ENCODE peak calls at places on chromosomes 3 and 15, in six cellular contexts. B is left ventricle myocardium inferior, M is colonic mucosa, R is GM12878, V is pancreas, D is ascending aorta. Z is an unnamed sample.

GRCh38 chr3:69665026-69665739 is 74.1 kb upstream of the MITF start:
- DNase-seq in D (no peak), B (no peak), V (peak), M (peak), R (no peak), Z (no peak)

GRCh38 chr3:120608506-120608905 is 12.4 kb downstream of the NDUFB4 start:
- DNase-seq in R (no peak), D (no peak), V (no peak), B (no peak), M (no peak), Z (no peak)

GRCh38 chr15:77064539-77065308 is 6.2 kb downstream of the TSPAN3 start:
- DNase-seq in D (no peak), R (no peak), V (no peak), B (no peak), M (no peak), Z (no peak)

GRCh38 chr3:50627407-50628051 is 10.6 kb downstream of the MAPKAPK3 start:
- DNase-seq in V (no peak), M (no peak), B (peak), R (no peak), D (no peak), Z (no peak)

GRCh38 chr15:67066041-67067021 is 929 bp downstream of the SMAD3 start:
- DNase-seq in D (no peak), B (peak), R (no peak), V (no peak), M (peak), Z (peak)

GRCh38 chr3:123683755-123684154 is 98.9 kb upstream of the HACD2 start:
- DNase-seq in R (no peak), B (no peak), M (no peak), D (no peak), V (no peak), Z (no peak)

GRCh38 chr15:68601206-68602197 is 22.7 kb downstream of the CORO2B start:
- DNase-seq in M (no peak), V (no peak), B (no peak), R (no peak), D (no peak), Z (no peak)

GRCh38 chr3:45690331-45691035 is 1.3 kb downstream of the SACM1L start:
- DNase-seq in V (no peak), M (no peak), D (no peak), R (no peak), B (no peak), Z (no peak)

GRCh38 chr3:72004749-72005292 is 219.9 kb upstream of the PROK2 start:
- DNase-seq in D (no peak), V (no peak), B (no peak), R (no peak), M (no peak), Z (no peak)

GRCh38 chr3:59607628-59608027 is 557.8 kb upstream of the CFAP20DC start:
- DNase-seq in M (no peak), D (no peak), R (no peak), B (no peak), V (no peak), Z (no peak)

GRCh38 chr3:66259721-66260255 is 39.0 kb downstream of the SLC25A26 start:
- DNase-seq in M (no peak), R (no peak), V (no peak), B (no peak), D (no peak), Z (no peak)

GRCh38 chr15:61879219-61879618 is 181.0 kb downstream of the VPS13C start:
- DNase-seq in M (no peak), B (no peak), R (no peak), V (no peak), D (no peak), Z (no peak)

GRCh38 chr3:179363332-179363731 is 15.8 kb downstream of the MFN1 start:
- DNase-seq in V (no peak), R (no peak), B (no peak), M (no peak), D (no peak), Z (no peak)

GRCh38 chr3:142065344-142065743 is 84.0 kb downstream of the TFDP2 start:
- DNase-seq in M (no peak), V (no peak), D (no peak), R (no peak), B (no peak), Z (no peak)

GRCh38 chr3:135531996-135532395 is 433.5 kb upstream of the PPP2R3A start:
- DNase-seq in B (no peak), M (peak), R (no peak), V (peak), D (no peak), Z (no peak)

GRCh38 chr3:107740992-107741896 is 218.5 kb downstream of the BBX start:
- DNase-seq in D (no peak), B (no peak), M (no peak), R (no peak), V (no peak), Z (peak)

GRCh38 chr3:27213450-27213849 is 155.7 kb downstream of the NEK10 start:
- DNase-seq in M (no peak), R (no peak), D (no peak), B (no peak), V (no peak), Z (no peak)

GRCh38 chr3:144585408-144585807 is 613.8 kb downstream of the DIPK2A start:
- DNase-seq in V (no peak), D (no peak), R (peak), B (no peak), M (no peak), Z (peak)

GRCh38 chr3:87621667-87622066 is 345.3 kb upstream of the POU1F1 start:
- DNase-seq in R (peak), M (no peak), V (no peak), B (no peak), D (no peak), Z (peak)

GRCh38 chr3:108022316-108023150 is 68.3 kb downstream of the CD47 start:
- DNase-seq in B (no peak), D (no peak), V (no peak), R (no peak), M (no peak), Z (no peak)

GRCh38 chr3:137163241-137163916 is 205.6 kb downstream of the IL20RB start:
- DNase-seq in B (no peak), R (no peak), M (no peak), D (no peak), V (no peak), Z (no peak)

GRCh38 chr3:151226825-151227224 is 23.8 kb upstream of the GPR171 start:
- DNase-seq in R (no peak), V (no peak), D (no peak), M (no peak), B (no peak), Z (no peak)

GRCh38 chr3:181712190-181712504 is 422 bp downstream of the SOX2 start:
- DNase-seq in D (no peak), V (no peak), M (no peak), B (no peak), R (no peak), Z (no peak)

GRCh38 chr3:170741756-170742530 is 128.1 kb downstream of the RPL22L1 start:
- DNase-seq in D (no peak), R (no peak), M (no peak), B (no peak), V (no peak), Z (no peak)

GRCh38 chr15:66941791-66942190 is 123.6 kb upstream of the SMAD3 start:
- DNase-seq in B (no peak), M (no peak), D (no peak), V (no peak), R (no peak), Z (no peak)

GRCh38 chr15:68195336-68196112 is 9.6 kb downstream of the CALML4 start:
- DNase-seq in V (no peak), R (no peak), D (no peak), B (no peak), M (no peak), Z (no peak)

GRCh38 chr15:32096867-32097266 is 66.6 kb downstream of the CHRNA7 start:
- DNase-seq in M (no peak), B (no peak), R (no peak), D (no peak), V (no peak), Z (no peak)

GRCh38 chr15:80482686-80483085 is 78.5 kb downstream of the ARNT2 start:
- DNase-seq in M (no peak), D (no peak), R (no peak), B (no peak), V (no peak), Z (no peak)

GRCh38 chr3:69066121-69066520 is 14.0 kb upstream of the TMF1 start:
- DNase-seq in D (no peak), V (no peak), R (no peak), M (no peak), B (no peak), Z (no peak)

GRCh38 chr15:58410353-58410752 is 21.4 kb upstream of the LIPC start:
- DNase-seq in B (no peak), R (peak), M (no peak), V (no peak), D (no peak), Z (peak)

GRCh38 chr3:117669761-117670160 is 960.2 kb downstream of the TUSC7 start:
- DNase-seq in B (no peak), R (no peak), V (no peak), M (no peak), D (no peak), Z (no peak)

GRCh38 chr15:61404567-61404966 is 175.5 kb upstream of the RORA start:
- DNase-seq in V (no peak), B (no peak), M (no peak), D (no peak), R (no peak), Z (no peak)

GRCh38 chr15:33243869-33244268 is 49.4 kb upstream of the FMN1 start:
- DNase-seq in D (no peak), R (no peak), V (no peak), B (no peak), M (no peak), Z (no peak)

GRCh38 chr3:143119009-143119914 is at the start of gene CHST2:
- DNase-seq in V (no peak), M (peak), R (no peak), D (no peak), B (peak), Z (peak)

GRCh38 chr3:46222435-46223161 is 14.5 kb upstream of the CCR1 start:
- DNase-seq in B (no peak), M (no peak), V (no peak), R (no peak), D (no peak), Z (no peak)

GRCh38 chr3:151501171-151501790 is 40.4 kb upstream of the IGSF10 start:
- DNase-seq in D (no peak), V (no peak), M (no peak), R (no peak), B (no peak), Z (no peak)

GRCh38 chr3:76369170-76369569 is 583.8 kb upstream of the ZNF717 start:
- DNase-seq in M (no peak), D (no peak), R (no peak), V (no peak), B (no peak), Z (peak)

GRCh38 chr3:35383719-35384555 is 255.4 kb upstream of the ARPP21 start:
- DNase-seq in M (no peak), D (no peak), V (no peak), R (no peak), B (no peak), Z (no peak)

DNA sequence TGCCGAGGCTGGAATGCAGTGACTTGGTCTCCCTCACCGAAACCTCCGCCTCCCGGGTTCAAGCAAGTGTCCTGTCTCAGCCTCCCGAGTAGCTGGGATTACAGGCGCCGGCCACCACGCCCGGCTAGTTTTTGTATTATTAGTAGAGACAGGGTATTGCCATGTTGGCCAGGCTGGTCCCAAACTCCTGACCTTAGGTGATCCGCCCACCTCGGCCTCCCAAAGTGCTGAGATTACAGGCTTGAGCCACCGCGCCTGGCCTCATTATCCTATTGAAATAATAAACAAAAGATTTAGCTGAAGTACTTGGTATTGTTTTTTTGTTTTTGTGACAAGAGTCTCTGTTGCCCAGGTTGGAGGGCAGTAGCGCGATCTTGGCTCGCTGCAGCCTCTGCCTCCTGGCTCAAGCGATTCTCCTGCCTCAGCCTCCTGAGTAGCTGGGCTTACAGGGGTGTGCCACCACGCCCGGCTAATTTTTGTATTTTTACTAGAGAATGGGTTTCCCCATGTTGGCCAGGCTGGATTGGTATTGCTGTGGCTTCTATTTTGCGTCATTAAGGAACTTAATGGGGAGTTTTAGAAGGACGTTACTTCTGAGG is 1.5 kb downstream of the RPL35A start:
- DNase-seq in B (no peak), V (no peak), R (no peak), M (no peak), D (no peak), Z (peak)
- H3K4me3 ChIP-seq in B (peak), V (peak), R (peak), M (peak), D (peak), Z (peak)

GRCh38 chr3:58009749-58010535 is 1.7 kb downstream of the FLNB start:
- DNase-seq in D (no peak), R (no peak), B (no peak), M (peak), V (peak), Z (no peak)

GRCh38 chr3:58012302-58012701 is 4.1 kb downstream of the FLNB start:
- DNase-seq in D (no peak), V (no peak), R (peak), B (no peak), M (no peak), Z (peak)

GRCh38 chr3:58009026-58009748 is 965 bp downstream of the FLNB start:
- DNase-seq in R (no peak), D (no peak), V (no peak), B (peak), M (peak), Z (peak)

GRCh38 chr3:58011580-58011979 is 3.4 kb downstream of the FLNB start:
- DNase-seq in B (no peak), R (no peak), D (no peak), M (no peak), V (no peak), Z (no peak)

DNA sequence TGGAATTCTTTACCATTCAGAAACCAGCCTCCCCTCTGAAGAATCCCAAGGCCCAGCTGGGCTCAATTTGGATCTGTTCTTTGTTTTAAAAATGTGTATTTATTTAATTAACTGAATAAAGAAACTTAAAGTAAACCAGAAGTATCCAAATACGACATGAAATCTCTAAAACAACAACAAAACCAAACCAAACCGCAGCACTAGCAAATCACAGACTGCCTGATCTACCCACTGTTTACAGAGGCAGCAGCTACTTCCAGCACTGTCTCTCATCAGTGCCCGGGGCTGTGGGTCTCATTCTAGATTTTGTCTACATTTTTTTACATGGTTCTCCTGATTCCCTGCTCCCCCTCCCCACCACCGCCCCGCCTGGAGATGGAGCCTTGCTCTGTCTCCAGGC is 2.3 kb downstream of the FLNB start:
- DNase-seq in V (no peak), D (no peak), R (no peak), M (no peak), B (no peak), Z (no peak)
- H3K4me3 ChIP-seq in V (no peak), D (peak), R (peak), M (peak), B (peak), Z (no peak)

DNA sequence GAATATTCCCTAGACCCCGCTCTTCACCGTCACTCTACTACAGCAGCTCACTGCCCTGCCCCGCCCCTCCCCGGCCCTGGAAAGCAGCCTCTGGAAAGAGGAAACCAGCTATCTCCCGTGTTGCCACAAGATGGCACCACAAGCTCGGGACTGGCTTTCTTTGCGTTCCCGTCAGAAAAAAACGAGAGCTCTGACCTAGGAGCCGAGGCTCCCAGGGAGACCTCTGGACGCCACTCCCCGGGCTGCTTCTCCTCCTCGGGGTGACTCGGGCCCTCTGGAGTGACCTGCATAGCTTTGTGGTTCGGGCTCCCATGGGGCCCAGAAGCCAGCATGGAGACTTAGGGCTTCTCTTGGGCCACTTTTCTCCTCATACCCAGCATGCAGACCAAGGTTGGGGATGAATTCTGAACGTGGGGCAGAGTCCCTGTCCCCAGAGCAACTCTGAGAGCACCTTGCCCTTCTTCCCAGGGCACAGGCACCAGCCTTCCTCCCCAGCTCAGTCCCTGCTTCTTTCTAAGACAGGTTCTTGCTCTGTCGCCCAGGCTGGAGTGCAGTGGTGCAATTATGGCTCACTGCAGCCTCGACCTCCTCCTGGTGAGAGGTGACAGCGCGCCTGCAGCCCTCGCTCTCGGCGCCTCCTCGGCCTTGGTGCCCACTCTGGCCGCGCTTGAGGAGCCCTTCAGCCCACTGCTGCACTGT is 19.0 kb downstream of the STOML1 start:
- DNase-seq in M (peak), D (peak), B (peak), R (no peak), V (peak), Z (peak)
- H3K4me3 ChIP-seq in M (no peak), D (peak), B (peak), R (no peak), V (no peak), Z (no peak)

DNA sequence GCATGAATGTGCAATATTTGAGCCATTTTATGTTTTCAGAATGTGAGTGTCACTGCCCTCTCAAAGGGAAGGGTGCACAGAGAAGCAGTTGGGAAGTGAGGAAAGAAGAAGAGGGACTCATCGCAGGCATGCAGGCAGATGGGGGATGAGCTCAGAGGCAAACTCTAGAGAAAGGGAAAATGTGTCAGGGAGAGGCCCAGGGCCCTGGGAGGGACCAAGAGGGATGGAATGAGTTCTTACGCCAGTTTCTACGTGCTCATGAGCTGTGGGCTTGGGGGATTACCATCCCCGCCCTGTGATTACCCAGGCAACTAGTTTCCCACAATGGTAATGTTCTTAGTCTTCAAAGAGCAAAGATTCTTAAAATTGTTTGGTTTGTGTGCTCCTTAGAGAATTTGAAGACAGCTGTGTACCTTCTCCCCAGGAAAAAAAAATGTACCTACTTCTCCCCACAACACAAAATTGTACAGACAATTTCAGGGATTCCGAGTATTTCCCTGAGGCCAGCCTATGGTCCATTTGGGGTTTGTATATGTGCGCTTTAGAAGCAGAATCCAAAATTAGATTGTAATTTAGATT is 17.8 kb downstream of the GCSAM start:
- DNase-seq in B (no peak), V (no peak), D (no peak), M (no peak), R (peak), Z (peak)
- H3K4me3 ChIP-seq in B (no peak), V (no peak), D (no peak), M (no peak), R (peak), Z (peak)

Z was measured in GM12865.